ENCODE peak calls at places on chromosome X, in nine cellular contexts. O is WTC11, U is IMR-90, D is posterior cingulate gyrus, J is endothelial cell of umbilical vein, F is head of caudate nucleus, E is transverse colon, V is fibroblast of pulmonary artery, G is chondrocyte. P is an unnamed sample.

GRCh38 chrX:121356139-121356849 is 308.9 kb downstream of the GLUD2 start:
- DNase-seq in O (no peak), U (no peak), D (no peak), J (no peak), F (no peak), E (no peak), V (no peak), G (peak), P (no peak)

GRCh38 chrX:148836741-148837140 is 336.3 kb downstream of the AFF2 start:
- DNase-seq in O (no peak), U (no peak), D (no peak), J (no peak), F (no peak), E (no peak), V (no peak), G (no peak), P (no peak)

GRCh38 chrX:125295337-125295736 is 24.3 kb upstream of the TEX13C start:
- DNase-seq in O (no peak), U (peak), D (no peak), J (no peak), F (no peak), E (no peak), V (no peak), G (no peak), P (no peak)

GRCh38 chrX:135193740-135194139 is 22.5 kb upstream of the CT55 start:
- DNase-seq in O (no peak), U (no peak), D (no peak), J (no peak), F (no peak), E (no peak), V (no peak), G (no peak), P (no peak)

GRCh38 chrX:10457092-10457491 is 163.3 kb downstream of the MID1 start:
- DNase-seq in O (no peak), U (peak), D (no peak), J (no peak), F (no peak), E (no peak), V (peak), G (no peak), P (no peak)

GRCh38 chrX:130716822-130717405 is 186.1 kb downstream of the ENOX2 start:
- DNase-seq in O (no peak), U (no peak), D (no peak), J (no peak), F (no peak), E (no peak), V (no peak), G (no peak), P (no peak)

GRCh38 chrX:110004210-110004609 is 1.3 kb downstream of the TMEM164 start:
- DNase-seq in O (peak), U (no peak), D (no peak), J (no peak), F (no peak), E (peak), V (no peak), G (no peak), P (no peak)

GRCh38 chrX:110087485-110088356 is 84.8 kb downstream of the TMEM164 start:
- DNase-seq in O (no peak), U (peak), D (no peak), J (peak), F (no peak), E (no peak), V (peak), G (no peak), P (no peak)

GRCh38 chrX:39253551-39253950 is 452.3 kb downstream of the MID1IP1 start:
- DNase-seq in O (no peak), U (no peak), D (no peak), J (no peak), F (no peak), E (no peak), V (no peak), G (no peak), P (no peak)

GRCh38 chrX:153723351-153724251 is 586 bp downstream of the BCAP31 start:
- DNase-seq in O (peak), U (peak), D (no peak), J (peak), F (no peak), E (peak), V (peak), G (no peak), P (no peak)

GRCh38 chrX:9341305-9342201 is 123.3 kb upstream of the TBL1X start:
- DNase-seq in O (no peak), U (peak), D (peak), J (peak), F (peak), E (peak), V (peak), G (no peak), P (peak)

GRCh38 chrX:129641941-129642340 is 12.8 kb downstream of the APLN start:
- DNase-seq in O (no peak), U (peak), D (no peak), J (no peak), F (no peak), E (no peak), V (peak), G (no peak), P (no peak)

GRCh38 chrX:47771473-47771872 is 65.2 kb upstream of the ZNF81 start:
- DNase-seq in O (no peak), U (no peak), D (no peak), J (no peak), F (no peak), E (no peak), V (no peak), G (no peak), P (no peak)

GRCh38 chrX:132463411-132463810 is 25.4 kb downstream of the MBNL3 start:
- DNase-seq in O (peak), U (peak), D (no peak), J (no peak), F (no peak), E (no peak), V (peak), G (no peak), P (no peak)

GRCh38 chrX:47133493-47133892 is 11.0 kb downstream of the NDUFB11 start:
- DNase-seq in O (no peak), U (no peak), D (no peak), J (no peak), F (no peak), E (no peak), V (no peak), G (no peak), P (no peak)

GRCh38 chrX:34381241-34381640 is 249.1 kb upstream of the FAM47A start:
- DNase-seq in O (no peak), U (no peak), D (no peak), J (no peak), F (no peak), E (no peak), V (peak), G (no peak), P (no peak)

GRCh38 chrX:150086371-150086770 is 148.1 kb upstream of the EOLA2 start:
- DNase-seq in O (no peak), U (no peak), D (no peak), J (no peak), F (no peak), E (no peak), V (no peak), G (no peak), P (no peak)

GRCh38 chrX:16137416-16138107 is 14.2 kb downstream of the GRPR start:
- DNase-seq in O (no peak), U (no peak), D (no peak), J (no peak), F (no peak), E (no peak), V (no peak), G (no peak), P (no peak)

GRCh38 chrX:118534716-118535493 is 39.3 kb downstream of the DOCK11 start:
- DNase-seq in O (no peak), U (no peak), D (no peak), J (no peak), F (no peak), E (no peak), V (no peak), G (no peak), P (no peak)

GRCh38 chrX:145716226-145716625 is 101.4 kb upstream of the SLITRK2 start:
- DNase-seq in O (no peak), U (no peak), D (no peak), J (no peak), F (no peak), E (no peak), V (no peak), G (no peak), P (no peak)

GRCh38 chrX:9845574-9845948 is 59.3 kb downstream of the SHROOM2 start:
- DNase-seq in O (no peak), U (peak), D (no peak), J (no peak), F (no peak), E (no peak), V (peak), G (no peak), P (no peak)

GRCh38 chrX:113594504-113594903 is 753.9 kb upstream of the AMOT start:
- DNase-seq in O (no peak), U (no peak), D (no peak), J (no peak), F (no peak), E (no peak), V (no peak), G (no peak), P (no peak)